ENCODE peak calls at places on chromosomes 2 and 18, in nine cellular contexts. S is uterus, H is esophagus squamous epithelium, K is A549, P is heart left ventricle, J is stomach, Y is adrenal gland, O is transverse colon, A is body of pancreas. F is an unnamed sample.

GRCh38 chr2:6863792-6864191 is 1.9 kb downstream of the CMPK2 start:
- DNase-seq in S (peak; percentile 15), H (no peak), K (no peak), P (peak; percentile 66), J (no peak), Y (peak; percentile 83), O (no peak), A (peak; percentile 12), F (no peak)

GRCh38 chr18:79573921-79574491 is 105.6 kb upstream of the CTDP1 start:
- DNase-seq in S (peak; percentile 9), H (no peak), K (no peak), P (no peak), J (no peak), Y (no peak), O (peak; percentile 6), A (no peak), F (peak; percentile 5)

GRCh38 chr2:185375731-185376130 is 362.9 kb upstream of the FSIP2 start:
- DNase-seq in S (no peak), H (no peak), K (no peak), P (no peak), J (no peak), Y (no peak), O (no peak), A (no peak), F (no peak)

GRCh38 chr2:177551989-177552413 is 159.4 kb downstream of the AGPS start:
- DNase-seq in S (peak; percentile 40), H (no peak), K (no peak), P (peak; percentile 58), J (peak; percentile 89), Y (no peak), O (no peak), A (peak; percentile 89), F (no peak)

GRCh38 chr18:48850891-48851302 is 99.9 kb downstream of the SMAD7 start:
- DNase-seq in S (no peak), H (no peak), K (no peak), P (peak; percentile 65), J (no peak), Y (no peak), O (no peak), A (peak; percentile 40), F (no peak)

GRCh38 chr2:168392031-168392430 is 64.0 kb upstream of the CERS6 start:
- DNase-seq in S (no peak), H (no peak), K (no peak), P (no peak), J (no peak), Y (no peak), O (no peak), A (no peak), F (no peak)

GRCh38 chr2:203891474-203891873 is 23.9 kb downstream of the CTLA4 start:
- DNase-seq in S (no peak), H (no peak), K (no peak), P (no peak), J (no peak), Y (peak; percentile 61), O (no peak), A (peak; percentile 59), F (peak; percentile 53)

GRCh38 chr18:31857516-31858106 is 85.3 kb downstream of the TRAPPC8 start:
- DNase-seq in S (no peak), H (no peak), K (no peak), P (no peak), J (no peak), Y (no peak), O (no peak), A (no peak), F (no peak)

GRCh38 chr2:167961536-167961935 is 285.9 kb downstream of the STK39 start:
- DNase-seq in S (no peak), H (no peak), K (no peak), P (no peak), J (no peak), Y (no peak), O (no peak), A (no peak), F (no peak)

GRCh38 chr2:43461461-43462073 is 134.3 kb downstream of the THADA start:
- DNase-seq in S (no peak), H (no peak), K (no peak), P (no peak), J (no peak), Y (no peak), O (no peak), A (peak; percentile 11), F (no peak)

GRCh38 chr2:146741260-146741659 is 1103.6 kb upstream of the ACVR2A start:
- DNase-seq in S (no peak), H (no peak), K (no peak), P (no peak), J (no peak), Y (no peak), O (no peak), A (no peak), F (no peak)

GRCh38 chr2:43714164-43714563 is 37.9 kb upstream of the C1GALT1C1L start:
- DNase-seq in S (no peak), H (no peak), K (no peak), P (no peak), J (no peak), Y (no peak), O (no peak), A (no peak), F (no peak)

GRCh38 chr2:73935641-73936040 is 9.0 kb downstream of the DGUOK start:
- DNase-seq in S (no peak), H (no peak), K (no peak), P (no peak), J (no peak), Y (no peak), O (no peak), A (no peak), F (no peak)

GRCh38 chr2:208358758-208359631 is 47.6 kb upstream of the PTH2R start:
- DNase-seq in S (no peak), H (no peak), K (no peak), P (no peak), J (no peak), Y (no peak), O (no peak), A (no peak), F (no peak)
- TF ChIP-seq POLR2A in S (no peak), H (no peak), K (no peak), P (no peak), J (no peak), Y (no peak), O (no peak), A (peak; percentile 17), F (no peak)

GRCh38 chr18:11553098-11553940 is 56.1 kb upstream of the SLC35G4 start:
- DNase-seq in S (no peak), H (no peak), K (peak; percentile 35), P (no peak), J (no peak), Y (no peak), O (no peak), A (peak; percentile 40), F (peak; percentile 76)

GRCh38 chr18:11544060-11544633 is 65.2 kb upstream of the SLC35G4 start:
- DNase-seq in S (no peak), H (no peak), K (no peak), P (no peak), J (no peak), Y (no peak), O (no peak), A (no peak), F (no peak)

GRCh38 chr18:11548940-11549551 is 60.4 kb upstream of the SLC35G4 start:
- DNase-seq in S (no peak), H (no peak), K (no peak), P (no peak), J (no peak), Y (no peak), O (no peak), A (no peak), F (no peak)

GRCh38 chr18:11548367-11548766 is 61.0 kb upstream of the SLC35G4 start:
- DNase-seq in S (no peak), H (no peak), K (no peak), P (no peak), J (no peak), Y (no peak), O (no peak), A (no peak), F (no peak)
- H3K27ac ChIP-seq in S (no peak overlapping the region), H (no peak overlapping the region), K (no peak overlapping the region), P (no peak overlapping the region), J (no peak overlapping the region), Y (no peak overlapping the region), O (no peak overlapping the region), A (no peak overlapping the region), F (no peak overlapping the region)

DNA sequence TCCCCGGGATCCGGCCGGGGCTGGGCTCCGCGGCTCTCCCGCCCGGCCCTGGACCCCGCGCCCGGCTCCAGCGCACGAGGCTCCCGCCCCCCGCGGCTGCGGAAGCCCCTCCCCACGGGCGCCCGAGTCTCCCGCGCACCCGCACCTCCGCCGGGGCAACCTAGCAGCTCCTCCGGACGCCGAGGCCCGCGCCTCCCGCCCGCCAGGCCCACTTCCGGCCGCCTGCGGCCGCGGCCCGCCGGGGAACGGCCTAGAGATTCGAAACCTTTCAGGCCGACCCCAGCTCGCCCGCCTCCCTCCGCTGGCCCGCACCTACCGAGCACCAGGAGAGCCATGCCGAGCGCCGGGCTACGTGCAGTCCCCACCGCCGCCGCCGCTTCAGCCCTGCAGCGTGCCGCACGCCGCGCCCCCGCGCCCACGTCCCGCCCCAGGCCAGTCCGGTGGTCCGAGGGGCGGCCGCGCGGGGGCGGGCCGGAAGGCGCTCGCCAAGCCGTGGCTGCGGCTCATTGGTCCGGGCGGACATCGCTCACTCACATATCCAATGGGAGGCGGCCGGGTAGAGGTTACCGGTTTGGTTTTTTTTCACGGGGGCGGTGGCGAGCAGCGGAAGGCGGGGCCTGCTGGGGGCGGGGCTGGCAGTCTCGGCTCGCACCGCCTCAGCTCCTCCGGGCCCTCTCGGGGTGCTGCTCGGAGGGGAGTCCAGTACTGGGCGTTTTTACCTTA is at the start of gene PDIA6:
- DNase-seq in S (peak; percentile 97), H (peak; percentile 84), K (peak; percentile 97), P (peak; percentile 98), J (peak; percentile 98), Y (peak; percentile 99), O (peak; percentile 98), A (peak; percentile 98), F (peak; percentile 97)
- TF ChIP-seq POLR2A in S (peak; percentile 65), H (peak; percentile 47), K (peak; percentile 76), P (no peak), J (no peak), Y (peak; percentile 88), O (peak; percentile 58), A (peak; percentile 63), F (peak; percentile 87)

DNA sequence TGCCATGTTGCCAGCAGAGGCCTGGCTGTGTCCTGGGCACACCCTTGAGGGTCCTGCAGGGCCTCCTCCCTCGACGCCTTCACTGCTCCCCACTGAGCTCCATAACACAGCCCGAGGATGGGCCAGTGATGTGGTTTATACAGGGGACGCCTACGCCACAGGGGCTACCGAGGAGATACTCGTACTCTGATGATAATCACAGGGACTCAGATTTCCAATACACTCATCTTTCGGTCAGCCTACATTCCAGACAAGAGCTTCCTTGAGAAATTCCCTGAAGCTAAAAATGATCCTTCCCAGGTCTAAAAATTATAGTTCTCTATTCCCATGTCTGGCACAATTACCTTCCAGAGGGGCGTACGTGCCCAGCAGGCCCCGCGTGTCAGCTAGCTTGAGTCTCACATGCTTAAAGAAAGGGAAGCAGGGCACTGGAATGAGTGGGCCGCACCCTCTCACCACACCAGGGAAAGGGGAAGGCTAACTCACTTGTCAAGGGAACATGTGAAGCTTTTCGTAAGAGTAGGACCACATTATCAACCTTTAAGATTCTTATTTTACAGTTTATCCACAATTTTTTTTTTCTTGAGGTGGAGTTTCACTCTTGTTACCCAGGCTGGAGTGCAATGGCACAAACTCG is 159.5 kb upstream of the NDUFV2 start:
- DNase-seq in S (no peak), H (no peak), K (no peak), P (no peak), J (no peak), Y (no peak), O (no peak), A (peak; percentile 6), F (no peak)
- H3K27ac ChIP-seq in S (no peak overlapping the region), H (no peak overlapping the region), K (no peak overlapping the region), P (no peak overlapping the region), J (no peak overlapping the region), Y (no peak overlapping the region), O (no peak overlapping the region), A (no peak overlapping the region), F (no peak overlapping the region)

F was measured in tibial nerve.